ENCODE peak calls at places on chromosomes 11 and 22, in six cellular contexts. H is heart left ventricle, Z is adipocyte, V is foreskin fibroblast, J is AG04449, U is cardiac fibroblast. O is an unnamed sample.

GRCh38 chr22:42893366-42894150 is 36.5 kb upstream of the ARFGAP3 start:
- DNase-seq in H (no peak), U (no peak), Z (no peak), V (no peak), J (no peak), O (no peak)

GRCh38 chr22:21933899-21934298 is 18.7 kb downstream of the PPM1F start:
- DNase-seq in J (no peak), H (no peak), Z (no peak), U (no peak), V (no peak), O (no peak)

GRCh38 chr11:3167143-3168119 is 2.3 kb upstream of the OSBPL5 start:
- DNase-seq in U (no peak), H (no peak), J (no peak), Z (no peak), V (no peak), O (no peak)

GRCh38 chr11:18310800-18311340 is 11.1 kb downstream of the HPS5 start:
- DNase-seq in H (no peak), J (no peak), U (no peak), Z (peak), V (no peak), O (no peak)

GRCh38 chr11:57460017-57460755 is at the start of gene RTN4RL2:
- DNase-seq in V (peak), U (peak), Z (peak), J (no peak), H (peak), O (no peak)

GRCh38 chr11:12165237-12165875 is 55.0 kb downstream of the MICAL2 start:
- DNase-seq in U (no peak), V (no peak), Z (no peak), H (no peak), J (no peak), O (no peak)

GRCh38 chr11:71065794-71066193 is 186.6 kb downstream of the SHANK2 start:
- DNase-seq in H (no peak), Z (no peak), U (no peak), J (no peak), V (no peak), O (no peak)

GRCh38 chr11:58900479-58901420 is 38.5 kb upstream of the GLYATL1 start:
- DNase-seq in U (peak), Z (peak), V (peak), J (no peak), H (peak), O (no peak)

GRCh38 chr22:40436460-40437431 is 66.4 kb downstream of the SGSM3 start:
- DNase-seq in Z (peak), V (no peak), J (no peak), U (peak), H (peak), O (peak)

GRCh38 chr11:119933164-119933563 is 204.2 kb upstream of the NECTIN1 start:
- DNase-seq in J (no peak), Z (no peak), H (no peak), U (no peak), V (no peak), O (no peak)

GRCh38 chr11:129590030-129590752 is 214.5 kb downstream of the BARX2 start:
- DNase-seq in V (no peak), H (no peak), U (no peak), J (no peak), Z (no peak), O (no peak)

GRCh38 chr22:40638261-40638660 is 1.7 kb upstream of the MRTFA start:
- DNase-seq in Z (no peak), V (no peak), H (no peak), U (no peak), J (no peak), O (no peak)

GRCh38 chr22:47836957-47837356 is 1074.5 kb downstream of the TBC1D22A start:
- DNase-seq in H (no peak), J (no peak), U (no peak), Z (no peak), V (peak), O (peak)
- H3K4me3 ChIP-seq in H (no peak), J (no peak), U (no peak), Z (no peak), V (no peak), O (no peak)

DNA sequence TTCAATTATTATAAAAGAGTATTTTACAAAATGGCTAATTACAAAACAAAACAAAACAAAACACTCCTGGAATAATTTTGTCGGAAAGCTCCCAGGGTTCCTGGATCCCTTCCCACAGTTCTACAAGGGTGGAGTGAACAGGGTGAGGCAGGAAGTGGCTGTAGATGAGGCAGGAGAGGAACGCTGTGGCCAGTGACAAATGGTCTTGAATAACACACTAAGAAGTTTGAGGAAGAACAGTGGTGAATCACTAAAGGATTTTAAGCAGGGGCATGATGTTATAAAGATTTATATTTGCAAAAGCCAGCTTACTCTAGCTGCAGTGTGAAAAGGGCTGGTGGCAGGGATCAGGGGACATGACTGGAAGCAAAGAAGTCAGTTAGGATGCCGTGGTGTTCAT is 33.8 kb upstream of the APOA1 start:
- DNase-seq in Z (peak), J (no peak), V (peak), H (no peak), U (peak), O (no peak)
- H3K4me3 ChIP-seq in Z (peak), J (no peak), V (no peak), H (no peak), U (no peak), O (no peak)

GRCh38 chr22:29729161-29729560 is 9.4 kb downstream of the CABP7 start:
- DNase-seq in U (no peak), V (no peak), Z (no peak), J (no peak), H (no peak), O (no peak)
- H3K4me3 ChIP-seq in U (no peak), V (no peak), Z (no peak), J (no peak), H (no peak), O (no peak)

GRCh38 chr11:117020287-117020686 is 77.9 kb downstream of the SIK3 start:
- DNase-seq in Z (no peak), H (no peak), V (no peak), J (no peak), U (no peak), O (no peak)

GRCh38 chr11:117020873-117021564 is 77.2 kb downstream of the SIK3 start:
- DNase-seq in U (no peak), J (no peak), V (no peak), H (no peak), Z (no peak), O (no peak)

GRCh38 chr11:117019871-117020270 is 78.4 kb downstream of the SIK3 start:
- DNase-seq in J (no peak), H (no peak), U (no peak), V (no peak), Z (no peak), O (no peak)

GRCh38 chr11:117023178-117023577 is 75.0 kb downstream of the SIK3 start:
- DNase-seq in Z (no peak), U (no peak), H (no peak), V (no peak), J (no peak), O (no peak)

GRCh38 chr11:117022526-117022925 is 75.7 kb downstream of the SIK3 start:
- DNase-seq in H (no peak), U (no peak), V (no peak), Z (no peak), J (no peak), O (no peak)
- H3K4me3 ChIP-seq in H (no peak), U (no peak), V (no peak), Z (no peak), J (no peak), O (no peak)

GRCh38 chr22:50675553-50676199 is 3.1 kb downstream of the SHANK3 start:
- DNase-seq in Z (no peak), J (no peak), V (no peak), H (no peak), U (no peak), O (no peak)
- H3K4me3 ChIP-seq in Z (no peak), J (no peak), V (no peak), H (peak), U (peak), O (no peak)

GRCh38 chr11:20599424-20600346 is at the start of gene SLC6A5:
- DNase-seq in H (peak), V (peak), Z (peak), J (no peak), U (peak), O (no peak)
- H3K4me3 ChIP-seq in H (no peak), V (no peak), Z (no peak), J (no peak), U (no peak), O (no peak)

GRCh38 chr11:47356129-47356997 is 3.9 kb upstream of the MYBPC3 start:
- DNase-seq in Z (no peak), J (no peak), V (no peak), U (no peak), H (no peak), O (no peak)
- H3K4me3 ChIP-seq in Z (no peak), J (no peak), V (no peak), U (no peak), H (no peak), O (no peak)

O was measured in kidney epithelial cell.